ENCODE peak calls at places on chromosome 9, in five cellular contexts. A, Z, P, C and W are unnamed samples. For H3K4me1, the result is how much of the 10 kb centered on the place peaks cover.

GRCh38 chr9:127742435-127743088 is 7.5 kb upstream of the TOR2A start:
- DNase-seq in A (no peak), Z (no peak), C (peak), P (no peak), W (peak)

GRCh38 chr9:22107202-22107601 is 98.1 kb upstream of the CDKN2B start:
- DNase-seq in C (no peak), Z (no peak), P (no peak), A (no peak), W (no peak)

GRCh38 chr9:97990259-97990658 is 7.1 kb downstream of the ANP32B start:
- DNase-seq in P (peak), C (no peak), A (no peak), Z (no peak), W (no peak)

GRCh38 chr9:77386187-77386586 is 208.9 kb downstream of the VPS13A start:
- DNase-seq in C (no peak), P (no peak), Z (no peak), A (no peak), W (no peak)

GRCh38 chr9:85466834-85467233 is 274.9 kb downstream of the AGTPBP1 start:
- DNase-seq in P (no peak), C (no peak), A (no peak), Z (no peak), W (no peak)

GRCh38 chr9:89430995-89431394 is 66.9 kb downstream of the SEMA4D start:
- DNase-seq in P (peak), Z (no peak), A (no peak), C (peak), W (no peak)

GRCh38 chr9:93112116-93112863 is 16.3 kb downstream of the CARD19 start:
- DNase-seq in C (peak), A (peak), P (no peak), Z (no peak), W (peak)

GRCh38 chr9:18520395-18520794 is 46.4 kb downstream of the ADAMTSL1 start:
- DNase-seq in C (no peak), A (no peak), P (no peak), Z (no peak), W (no peak)

GRCh38 chr9:105416840-105417239 is 31.0 kb upstream of the FSD1L start:
- DNase-seq in A (no peak), P (no peak), Z (no peak), C (no peak), W (no peak)

GRCh38 chr9:77021928-77022782 is 2.7 kb downstream of the FOXB2 start:
- DNase-seq in C (no peak), Z (no peak), P (no peak), A (no peak), W (no peak)

GRCh38 chr9:20811872-20812271 is 127.8 kb downstream of the FOCAD start:
- DNase-seq in C (no peak), P (peak), Z (no peak), A (no peak), W (no peak)

GRCh38 chr9:123881604-123882003 is 48.3 kb downstream of the DENND1A start:
- DNase-seq in A (no peak), P (no peak), C (no peak), Z (no peak), W (no peak)

GRCh38 chr9:96125624-96126023 is 176.4 kb downstream of the HSD17B3 start:
- DNase-seq in Z (no peak), C (no peak), A (no peak), P (no peak), W (no peak)

GRCh38 chr9:21966140-21966851 is 27.9 kb downstream of the CDKN2A start:
- DNase-seq in A (no peak), P (no peak), C (no peak), Z (no peak), W (no peak)

GRCh38 chr9:110850401-110851135 is 182.0 kb downstream of the MUSK start:
- DNase-seq in P (peak), C (no peak), A (no peak), Z (no peak), W (no peak)

GRCh38 chr9:110426052-110426709 is 88.5 kb upstream of the TXNDC8 start:
- DNase-seq in P (peak), A (no peak), C (no peak), Z (no peak), W (no peak)

GRCh38 chr9:108844856-108845255 is 10.9 kb downstream of the ACTL7B start:
- DNase-seq in A (no peak), Z (no peak), P (no peak), C (no peak), W (no peak)

GRCh38 chr9:33782395-33783152 is 12.8 kb upstream of the PRSS3 start:
- DNase-seq in C (no peak), P (peak), A (no peak), Z (no peak), W (no peak)

GRCh38 chr9:2262809-2263510 is 247.8 kb downstream of the SMARCA2 start:
- DNase-seq in P (no peak), C (no peak), A (no peak), Z (no peak), W (no peak)

GRCh38 chr9:84435902-84436301 is 95.3 kb upstream of the SLC28A3 start:
- DNase-seq in A (no peak), Z (no peak), P (no peak), C (no peak), W (no peak)

GRCh38 chr9:109497193-109498165 is 628 bp downstream of the PTPN3 start:
- DNase-seq in P (peak), A (no peak), Z (no peak), C (no peak), W (peak)

GRCh38 chr9:106019017-106019692 is 324.8 kb downstream of the TMEM38B start:
- DNase-seq in P (no peak), A (no peak), Z (no peak), C (no peak), W (no peak)

GRCh38 chr9:27470291-27470805 is 53.7 kb upstream of the IFNK start:
- DNase-seq in P (no peak), C (no peak), Z (no peak), A (no peak), W (no peak)

GRCh38 chr9:11338130-11338529 is 725.3 kb upstream of the PTPRD start:
- DNase-seq in C (no peak), Z (no peak), P (no peak), A (no peak), W (no peak)

GRCh38 chr9:70081120-70081495 is 37.5 kb downstream of the MAMDC2 start:
- DNase-seq in A (no peak), Z (no peak), C (no peak), P (peak), W (no peak)

GRCh38 chr9:72538926-72539702 is 17.7 kb downstream of the TMC1 start:
- DNase-seq in A (no peak), P (no peak), Z (no peak), C (no peak), W (no peak)

GRCh38 chr9:105148328-105149006 is 96.0 kb upstream of the SLC44A1 start:
- DNase-seq in P (no peak), A (no peak), C (no peak), Z (no peak), W (no peak)

GRCh38 chr9:16153221-16153620 is 600.4 kb downstream of the CCDC171 start:
- DNase-seq in Z (no peak), C (no peak), A (no peak), P (no peak), W (no peak)

GRCh38 chr9:92484563-92484962 is 2.3 kb upstream of the ASPN start:
- DNase-seq in A (no peak), P (no peak), Z (no peak), C (no peak), W (no peak)

GRCh38 chr9:126482361-126483044 is 131.2 kb upstream of the LMX1B start:
- DNase-seq in Z (no peak), P (no peak), A (no peak), C (peak), W (no peak)

GRCh38 chr9:103037508-103038477 is 42.7 kb downstream of the CYLC2 start:
- DNase-seq in A (no peak), C (peak), Z (no peak), P (peak), W (no peak)

GRCh38 chr9:2018764-2019548 is 3.8 kb downstream of the SMARCA2 start:
- DNase-seq in A (no peak), Z (no peak), C (no peak), P (no peak), W (no peak)

DNA sequence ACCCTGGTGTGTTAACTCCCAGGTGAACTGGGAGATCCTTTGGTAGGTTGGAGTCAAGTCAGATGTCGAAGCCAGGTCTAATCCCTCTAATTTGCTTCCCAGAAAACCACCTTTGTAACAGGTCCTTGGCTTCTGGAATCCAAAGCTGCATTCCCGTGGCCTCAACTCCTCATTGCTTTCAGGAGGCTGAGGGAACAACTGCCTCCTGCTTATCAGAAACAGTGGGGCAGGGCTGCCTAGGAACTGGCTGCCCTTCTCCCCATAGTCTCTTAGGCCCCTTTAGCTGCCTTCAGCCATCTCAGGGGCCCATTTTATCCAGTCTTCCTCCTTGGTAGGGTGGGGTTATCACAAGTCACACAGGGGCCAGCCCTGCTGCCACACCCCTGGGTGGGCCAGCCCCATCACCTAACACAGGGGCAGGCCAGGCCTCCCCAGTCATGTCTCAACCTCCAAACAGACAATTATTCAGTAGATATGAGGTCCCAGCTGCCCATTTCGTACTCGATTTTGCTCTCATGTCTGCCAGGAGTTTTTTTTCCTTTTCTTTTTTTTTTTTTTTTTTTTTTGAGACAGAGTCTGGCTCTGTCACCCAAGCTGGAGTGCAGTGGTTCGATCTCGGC is 3.9 kb downstream of the ALAD start:
- DNase-seq in P (no peak), Z (no peak), A (no peak), C (no peak), W (no peak)
- H3K4me1 ChIP-seq in P (under half), Z (under half), A (under half), C (under half), W (under half)

GRCh38 chr9:133126697-133127339 is 5.8 kb upstream of the RALGDS start:
- DNase-seq in A (no peak), P (no peak), C (peak), Z (no peak), W (no peak)
- H3K27ac ChIP-seq in A (no peak), P (no peak), C (peak), Z (peak), W (peak)

GRCh38 chr9:134136117-134136996 is 475 bp downstream of the WDR5 start:
- DNase-seq in A (no peak), Z (no peak), C (peak), P (no peak), W (peak)

GRCh38 chr9:134136997-134137302 is 1.1 kb downstream of the WDR5 start:
- DNase-seq in C (no peak), P (peak), A (no peak), Z (no peak), W (no peak)

GRCh38 chr9:134134949-134135342 is 936 bp upstream of the WDR5 start:
- DNase-seq in Z (no peak), A (no peak), P (peak), C (no peak), W (no peak)

GRCh38 chr9:134138292-134138691 is 2.4 kb downstream of the WDR5 start:
- DNase-seq in C (no peak), A (no peak), Z (no peak), P (no peak), W (no peak)

DNA sequence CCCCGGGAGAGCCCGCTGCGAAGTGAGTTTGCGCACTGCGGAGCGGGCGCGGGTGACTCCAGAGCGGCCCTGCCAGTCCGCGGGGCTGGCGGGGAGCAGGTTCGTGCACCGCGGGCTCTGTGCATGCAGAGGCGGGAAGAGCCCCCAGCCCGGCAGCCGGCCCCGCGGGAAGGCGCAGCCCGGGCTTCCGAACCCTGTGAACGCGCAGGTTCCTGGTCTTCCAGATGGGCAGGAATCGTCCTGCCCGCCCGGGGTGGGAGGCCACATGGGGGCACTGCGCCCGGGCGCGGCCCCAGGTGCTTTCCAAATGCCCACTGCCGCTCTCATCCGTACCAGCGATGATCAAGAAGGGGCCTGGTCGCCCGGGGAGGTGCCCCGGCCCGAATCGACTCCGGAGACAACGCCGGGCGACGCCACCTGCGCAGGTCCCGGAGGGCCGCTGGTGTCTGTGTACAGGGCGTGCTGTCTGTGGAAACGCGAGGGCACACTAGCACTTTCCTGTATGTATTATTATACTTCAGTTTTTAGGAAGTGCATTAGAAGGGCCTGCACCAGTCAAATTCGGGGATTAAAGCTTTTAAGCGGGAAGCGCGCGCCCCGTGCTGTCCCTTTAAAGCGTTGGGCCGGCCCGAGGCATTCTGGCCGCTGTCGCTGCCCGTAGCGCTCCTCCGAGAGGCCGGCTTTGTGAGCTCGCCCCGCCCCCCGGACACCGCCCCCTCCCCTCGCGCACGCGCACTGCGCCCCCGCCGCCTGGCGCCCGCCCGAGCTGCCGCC is at the start of gene WDR5:
- DNase-seq in Z (peak), P (peak), C (peak), A (no peak), W (peak)
- TF ChIP-seq CTCF in Z (no peak), P (peak), C (peak), A (peak), W (no peak)

GRCh38 chr9:120936011-120936763 is 9.6 kb upstream of the TRAF1 start:
- DNase-seq in A (peak), C (peak), Z (peak), P (peak), W (peak)
- H3K4me1 ChIP-seq in A (under half), C (under half), Z (under half), P (under half), W (under half)

DNA sequence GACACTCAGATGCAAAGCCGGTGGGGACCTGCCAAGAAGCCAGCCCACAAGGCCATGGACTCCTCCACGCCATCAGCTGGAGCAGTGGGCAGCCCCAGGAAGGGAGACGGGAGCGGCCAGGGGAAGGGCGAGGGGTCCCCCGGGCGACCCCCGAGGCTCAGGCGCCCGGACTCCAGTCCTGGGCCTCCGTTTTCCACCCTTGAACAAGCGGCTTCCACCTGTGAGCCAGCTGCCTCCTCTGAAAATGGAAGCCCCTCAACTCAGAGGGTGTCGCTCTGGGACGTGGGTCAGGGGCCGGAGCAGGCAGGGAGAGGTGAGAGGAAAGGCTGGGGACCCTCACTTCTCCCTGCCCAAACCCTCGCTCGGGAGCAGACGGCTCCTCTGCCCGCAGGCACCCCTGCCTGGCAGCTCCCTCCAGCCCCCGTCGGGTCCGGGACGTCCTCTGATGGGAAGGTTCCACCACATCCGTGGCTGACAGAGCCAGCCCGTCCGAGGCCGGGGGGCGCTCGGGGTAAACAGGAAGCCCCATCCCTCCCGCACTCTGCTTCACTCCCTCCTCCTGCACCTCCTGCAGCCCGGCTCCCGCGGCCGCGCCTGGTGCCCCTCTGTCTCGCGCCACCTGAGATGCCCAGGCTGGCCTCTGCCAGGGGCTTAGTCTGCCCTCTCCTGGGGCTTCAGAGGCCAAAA is 3.7 kb upstream of the EGFL7 start:
- DNase-seq in Z (no peak), C (no peak), A (no peak), P (no peak), W (peak)
- H3K27ac ChIP-seq in Z (peak), C (peak), A (no peak), P (no peak), W (no peak)

DNA sequence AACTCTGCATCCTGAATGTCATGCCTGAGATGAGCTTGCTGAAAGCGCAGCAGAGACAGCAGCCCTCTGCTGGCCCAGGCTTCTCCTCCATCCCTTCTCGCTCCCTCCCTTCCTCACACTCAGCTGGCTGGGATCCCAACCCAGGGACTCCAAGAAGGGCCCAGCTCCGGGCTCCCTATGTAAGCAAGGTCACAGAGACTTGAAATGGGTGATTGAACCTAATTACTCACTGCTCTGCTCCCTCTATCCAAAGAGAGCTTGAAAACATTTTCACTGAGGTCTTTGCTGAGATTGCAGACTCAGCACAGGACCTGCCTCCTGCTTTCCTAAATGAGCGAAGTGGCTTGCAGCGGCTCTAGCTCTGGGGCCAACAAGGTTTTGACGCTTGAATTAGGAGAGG is 42.8 kb downstream of the RAPGEF1 start:
- DNase-seq in P (no peak), Z (no peak), A (no peak), C (peak), W (no peak)
- TF ChIP-seq CTCF in P (no peak), Z (no peak), A (no peak), C (peak), W (no peak)